ENCODE peak calls at places on chromosomes 1 and 21, in seven cellular contexts. V, J, D, G, A, W and S are unnamed samples.

GRCh38 chr1:173392895-173393654 is 84.1 kb upstream of the PRDX6 start:
- DNase-seq in V (no peak), J (peak; percentile 85), D (no peak), G (no peak), A (no peak), W (peak; percentile 98), S (peak; percentile 5)

GRCh38 chr1:206011057-206011456 is 7.9 kb upstream of the RAB7B start:
- DNase-seq in V (no peak), J (no peak), D (no peak), G (no peak), A (no peak), W (no peak), S (no peak)

GRCh38 chr1:98179159-98179558 is 258.3 kb upstream of the DPYD start:
- DNase-seq in V (no peak), J (no peak), D (no peak), G (no peak), A (no peak), W (no peak), S (no peak)

GRCh38 chr1:212488436-212489283 is 55.9 kb downstream of the NENF start:
- DNase-seq in V (peak; percentile 66), J (peak; percentile 72), D (peak; percentile 46), G (no peak), A (no peak), W (peak; percentile 83), S (no peak)

GRCh38 chr1:240466509-240466908 is 145.4 kb downstream of the GREM2 start:
- DNase-seq in V (no peak), J (no peak), D (no peak), G (no peak), A (no peak), W (no peak), S (no peak)

GRCh38 chr21:33232640-33233039 is 2.9 kb downstream of the IFNAR2 start:
- DNase-seq in V (no peak), J (no peak), D (no peak), G (peak; percentile 18), A (no peak), W (no peak), S (no peak)

GRCh38 chr1:207997486-207998268 is 86.8 kb upstream of the CD34 start:
- DNase-seq in V (peak; percentile 81), J (peak; percentile 65), D (peak; percentile 88), G (peak; percentile 65), A (peak; percentile 51), W (peak; percentile 78), S (peak; percentile 78)

GRCh38 chr1:143497374-143497747 is 474.4 kb downstream of the FAM72C start:
- DNase-seq in V (no peak), J (no peak), D (no peak), G (peak; percentile 16), A (peak; percentile 5), W (no peak), S (peak; percentile 10)

GRCh38 chr1:167219646-167220536 is 795 bp upstream of the POU2F1 start:
- DNase-seq in V (peak; percentile 93), J (peak; percentile 65), D (peak; percentile 84), G (peak; percentile 89), A (peak; percentile 71), W (peak; percentile 62), S (peak; percentile 97)

GRCh38 chr1:17622823-17623222 is 83.3 kb downstream of the ARHGEF10L start:
- DNase-seq in V (no peak), J (no peak), D (no peak), G (no peak), A (no peak), W (no peak), S (no peak)

GRCh38 chr1:61419681-61420080 is 305.3 kb downstream of the TM2D1 start:
- DNase-seq in V (no peak), J (no peak), D (no peak), G (no peak), A (no peak), W (no peak), S (no peak)

GRCh38 chr1:22117238-22117637 is 25.7 kb downstream of the WNT4 start:
- DNase-seq in V (no peak), J (no peak), D (no peak), G (no peak), A (no peak), W (no peak), S (no peak)

GRCh38 chr1:11634759-11635158 is 19.5 kb downstream of the FBXO2 start:
- DNase-seq in V (no peak), J (no peak), D (no peak), G (no peak), A (no peak), W (no peak), S (no peak)

GRCh38 chr1:224831501-224831900 is 98.0 kb upstream of the DNAH14 start:
- DNase-seq in V (no peak), J (no peak), D (no peak), G (no peak), A (no peak), W (no peak), S (no peak)

GRCh38 chr1:98084188-98084587 is 163.4 kb upstream of the DPYD start:
- DNase-seq in V (no peak), J (no peak), D (no peak), G (no peak), A (no peak), W (no peak), S (no peak)

GRCh38 chr1:193283026-193283425 is 96.6 kb upstream of the B3GALT2 start:
- DNase-seq in V (no peak), J (peak; percentile 72), D (no peak), G (peak; percentile 9), A (no peak), W (peak; percentile 23), S (peak; percentile 10)

GRCh38 chr1:67489643-67490042 is 59.4 kb upstream of the SERBP1 start:
- DNase-seq in V (no peak), J (peak; percentile 19), D (peak; percentile 11), G (peak; percentile 27), A (no peak), W (no peak), S (no peak)

GRCh38 chr1:167454304-167454928 is 63.9 kb downstream of the CD247 start:
- DNase-seq in V (no peak), J (no peak), D (no peak), G (no peak), A (no peak), W (no peak), S (no peak)

GRCh38 chr1:92701147-92701546 is 83.8 kb downstream of the EVI5 start:
- DNase-seq in V (no peak), J (no peak), D (no peak), G (no peak), A (no peak), W (peak; percentile 55), S (no peak)

GRCh38 chr1:109371271-109371739 is 26.4 kb downstream of the SORT1 start:
- DNase-seq in V (no peak), J (peak; percentile 73), D (peak; percentile 22), G (peak; percentile 49), A (no peak), W (no peak), S (no peak)

GRCh38 chr1:218480137-218480536 is 135.0 kb downstream of the TGFB2 start:
- DNase-seq in V (no peak), J (peak; percentile 93), D (peak; percentile 50), G (no peak), A (no peak), W (peak; percentile 99), S (no peak)

GRCh38 chr1:76336951-76337371 is 262.4 kb downstream of the ST6GALNAC3 start:
- DNase-seq in V (peak; percentile 8), J (peak; percentile 92), D (peak; percentile 56), G (no peak), A (peak; percentile 25), W (peak; percentile 86), S (peak; percentile 94)

GRCh38 chr1:118007391-118007790 is 77.9 kb downstream of the WDR3 start:
- DNase-seq in V (no peak), J (no peak), D (no peak), G (no peak), A (no peak), W (no peak), S (no peak)

GRCh38 chr1:50342525-50342924 is 80.7 kb downstream of the DMRTA2 start:
- DNase-seq in V (no peak), J (no peak), D (no peak), G (no peak), A (no peak), W (no peak), S (no peak)

GRCh38 chr1:154425172-154425571 is 20.0 kb downstream of the IL6R start:
- DNase-seq in V (no peak), J (no peak), D (no peak), G (no peak), A (no peak), W (no peak), S (no peak)
- TF ChIP-seq CTCF in V (no peak), J (no peak), D (no peak), G (no peak), A (no peak), W (no peak), S (no peak)

DNA sequence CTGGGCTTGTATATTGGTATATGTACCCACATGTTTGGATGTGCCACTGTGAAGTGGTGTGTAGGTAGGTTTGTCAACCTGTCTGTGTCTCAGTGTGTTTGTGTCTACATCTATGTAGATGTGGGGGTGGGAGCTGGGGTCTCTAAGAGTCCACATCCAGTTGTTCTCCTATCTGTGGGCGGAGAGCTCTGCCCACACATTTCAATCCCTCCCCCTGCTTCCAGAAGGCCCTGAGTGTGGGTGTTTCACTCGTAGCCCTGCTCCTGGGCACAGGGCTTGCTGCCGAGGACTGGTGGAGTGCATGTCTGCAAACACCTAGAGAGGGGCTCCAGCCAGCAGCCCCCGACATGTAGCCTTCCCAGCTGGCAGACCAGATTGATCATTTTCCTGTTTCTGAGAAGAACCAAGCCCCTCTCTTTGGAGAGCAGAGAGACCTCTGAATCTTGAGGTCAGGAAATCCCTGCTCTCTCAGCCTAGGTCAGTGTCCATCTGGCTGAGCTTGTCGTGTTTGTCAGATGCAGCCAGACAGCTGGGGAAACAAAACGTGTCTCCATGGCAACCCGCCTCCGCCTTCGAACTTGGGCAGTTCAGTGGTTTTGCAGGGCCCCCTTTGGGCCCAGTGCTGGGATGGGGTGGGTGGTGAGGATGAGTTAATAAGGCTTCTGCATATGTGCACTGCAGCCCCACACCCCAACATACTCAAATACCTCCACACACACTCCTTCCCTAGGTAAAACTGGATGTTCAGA is 31.2 kb upstream of the SYNC start:
- DNase-seq in V (no peak), J (peak; percentile 27), D (peak; percentile 64), G (no peak), A (no peak), W (peak; percentile 53), S (no peak)
- TF ChIP-seq CTCF in V (no peak), J (no peak), D (no peak), G (no peak), A (no peak), W (no peak), S (no peak)

GRCh38 chr21:45935628-45936027 is 45.9 kb upstream of the COL6A1 start:
- DNase-seq in V (no peak), J (peak; percentile 53), D (no peak), G (no peak), A (no peak), W (peak; percentile 49), S (no peak)
- TF ChIP-seq CTCF in V (no peak), J (no peak), D (no peak), G (no peak), A (no peak), W (no peak), S (no peak)

GRCh38 chr1:233180626-233181364 is 114.7 kb downstream of the PCNX2 start:
- DNase-seq in V (no peak), J (no peak), D (no peak), G (peak; percentile 2), A (no peak), W (peak; percentile 13), S (no peak)

GRCh38 chr1:233188061-233188460 is 107.5 kb downstream of the PCNX2 start:
- DNase-seq in V (no peak), J (no peak), D (no peak), G (no peak), A (no peak), W (no peak), S (no peak)

GRCh38 chr1:233183226-233184020 is 112.1 kb downstream of the PCNX2 start:
- DNase-seq in V (no peak), J (peak; percentile 44), D (no peak), G (no peak), A (no peak), W (peak; percentile 24), S (peak; percentile 69)

GRCh38 chr1:233182587-233182986 is 112.9 kb downstream of the PCNX2 start:
- DNase-seq in V (no peak), J (no peak), D (no peak), G (no peak), A (no peak), W (no peak), S (no peak)
- TF ChIP-seq CTCF in V (no peak), J (no peak), D (no peak), G (no peak), A (no peak), W (no peak), S (no peak)